ENCODE peak calls at places on chromosomes 3 and 15, in five cellular contexts. One of them, this sample, is unnamed.

GRCh38 chr3:50302095-50303037 is 1.0 kb downstream of the HYAL1 start:
- DNase-seq in fibroblast of lung: no peak
- DNase-seq in neuronal stem cell: no peak
- DNase-seq in right lobe of liver: peak
- DNase-seq in SK-N-MC: no peak
- DNase-seq in this sample: peak

GRCh38 chr3:194286747-194287146 is 64.4 kb downstream of the CPN2 start:
- DNase-seq in fibroblast of lung: no peak
- DNase-seq in neuronal stem cell: peak
- DNase-seq in right lobe of liver: no peak
- DNase-seq in SK-N-MC: no peak
- DNase-seq in this sample: no peak

GRCh38 chr15:31511707-31512310 is 185.2 kb downstream of the KLF13 start:
- DNase-seq in fibroblast of lung: no peak
- DNase-seq in neuronal stem cell: no peak
- DNase-seq in right lobe of liver: peak
- DNase-seq in SK-N-MC: no peak
- DNase-seq in this sample: no peak

GRCh38 chr15:52709172-52709979 is 30.2 kb upstream of the ATOSA start:
- DNase-seq in fibroblast of lung: no peak
- DNase-seq in neuronal stem cell: no peak
- DNase-seq in right lobe of liver: peak
- DNase-seq in SK-N-MC: no peak
- DNase-seq in this sample: peak

GRCh38 chr3:126393563-126393962 is 1.1 kb upstream of the CFAP100 start:
- DNase-seq in fibroblast of lung: no peak
- DNase-seq in neuronal stem cell: no peak
- DNase-seq in right lobe of liver: peak
- DNase-seq in SK-N-MC: no peak
- DNase-seq in this sample: no peak

GRCh38 chr3:198028718-198029117 is 68.7 kb downstream of the LMLN start:
- DNase-seq in fibroblast of lung: peak
- DNase-seq in neuronal stem cell: no peak
- DNase-seq in right lobe of liver: no peak
- DNase-seq in SK-N-MC: no peak
- DNase-seq in this sample: no peak

GRCh38 chr15:69604050-69604378 is 151.4 kb downstream of the RPLP1 start:
- DNase-seq in fibroblast of lung: no peak
- DNase-seq in neuronal stem cell: no peak
- DNase-seq in right lobe of liver: peak
- DNase-seq in SK-N-MC: no peak
- DNase-seq in this sample: peak

GRCh38 chr15:33608714-33609113 is 297.9 kb downstream of the RYR3 start:
- DNase-seq in fibroblast of lung: no peak
- DNase-seq in neuronal stem cell: no peak
- DNase-seq in right lobe of liver: no peak
- DNase-seq in SK-N-MC: no peak
- DNase-seq in this sample: no peak

GRCh38 chr3:184580376-184580775 is 18.8 kb downstream of the EPHB3 start:
- DNase-seq in fibroblast of lung: no peak
- DNase-seq in neuronal stem cell: no peak
- DNase-seq in right lobe of liver: no peak
- DNase-seq in SK-N-MC: no peak
- DNase-seq in this sample: peak

GRCh38 chr3:23748398-23749110 is 57.2 kb upstream of the UBE2E1 start:
- DNase-seq in fibroblast of lung: peak
- DNase-seq in neuronal stem cell: no peak
- DNase-seq in right lobe of liver: no peak
- DNase-seq in SK-N-MC: peak
- DNase-seq in this sample: no peak

GRCh38 chr3:77500711-77501110 is 460.8 kb downstream of the ROBO2 start:
- DNase-seq in fibroblast of lung: no peak
- DNase-seq in neuronal stem cell: no peak
- DNase-seq in right lobe of liver: no peak
- DNase-seq in SK-N-MC: no peak
- DNase-seq in this sample: no peak

GRCh38 chr3:24264748-24265158 is 229.9 kb downstream of the THRB start:
- DNase-seq in fibroblast of lung: peak
- DNase-seq in neuronal stem cell: no peak
- DNase-seq in right lobe of liver: no peak
- DNase-seq in SK-N-MC: no peak
- DNase-seq in this sample: no peak

GRCh38 chr3:152272771-152273242 is 4.1 kb downstream of the MBNL1 start:
- DNase-seq in fibroblast of lung: peak
- DNase-seq in neuronal stem cell: no peak
- DNase-seq in right lobe of liver: no peak
- DNase-seq in SK-N-MC: no peak
- DNase-seq in this sample: no peak

GRCh38 chr3:116905805-116906204 is 196.2 kb downstream of the TUSC7 start:
- DNase-seq in fibroblast of lung: no peak
- DNase-seq in neuronal stem cell: no peak
- DNase-seq in right lobe of liver: no peak
- DNase-seq in SK-N-MC: no peak
- DNase-seq in this sample: no peak

GRCh38 chr3:294096-294495 is 97.5 kb downstream of the CHL1 start:
- DNase-seq in fibroblast of lung: no peak
- DNase-seq in neuronal stem cell: no peak
- DNase-seq in right lobe of liver: no peak
- DNase-seq in SK-N-MC: no peak
- DNase-seq in this sample: no peak

GRCh38 chr15:60569596-60569995 is 90.7 kb upstream of the ICE2 start:
- DNase-seq in fibroblast of lung: no peak
- DNase-seq in neuronal stem cell: no peak
- DNase-seq in right lobe of liver: no peak
- DNase-seq in SK-N-MC: no peak
- DNase-seq in this sample: no peak

GRCh38 chr3:10937141-10937825 is 55.3 kb upstream of the SLC6A1 start:
- DNase-seq in fibroblast of lung: no peak
- DNase-seq in neuronal stem cell: no peak
- DNase-seq in right lobe of liver: no peak
- DNase-seq in SK-N-MC: no peak
- DNase-seq in this sample: no peak

GRCh38 chr3:86969500-86970189 is 21.3 kb downstream of the VGLL3 start:
- DNase-seq in fibroblast of lung: peak
- DNase-seq in neuronal stem cell: no peak
- DNase-seq in right lobe of liver: no peak
- DNase-seq in SK-N-MC: no peak
- DNase-seq in this sample: no peak

GRCh38 chr15:49589030-49589429 is 31.6 kb downstream of the FAM227B start:
- DNase-seq in fibroblast of lung: peak
- DNase-seq in neuronal stem cell: no peak
- DNase-seq in right lobe of liver: no peak
- DNase-seq in SK-N-MC: no peak
- DNase-seq in this sample: no peak

GRCh38 chr15:85421116-85421925 is 40.9 kb downstream of the AKAP13 start:
- DNase-seq in fibroblast of lung: peak
- DNase-seq in neuronal stem cell: no peak
- DNase-seq in right lobe of liver: no peak
- DNase-seq in SK-N-MC: no peak
- DNase-seq in this sample: peak

GRCh38 chr3:131053021-131053420 is 26.3 kb downstream of the NEK11 start:
- DNase-seq in fibroblast of lung: peak
- DNase-seq in neuronal stem cell: no peak
- DNase-seq in right lobe of liver: no peak
- DNase-seq in SK-N-MC: no peak
- DNase-seq in this sample: no peak

GRCh38 chr3:188124184-188124583 is 29.8 kb upstream of the LPP start:
- DNase-seq in fibroblast of lung: no peak
- DNase-seq in neuronal stem cell: no peak
- DNase-seq in right lobe of liver: no peak
- DNase-seq in SK-N-MC: no peak
- DNase-seq in this sample: no peak

GRCh38 chr15:74783072-74783807 is 1.4 kb downstream of the CSK start:
- DNase-seq in fibroblast of lung: peak
- DNase-seq in neuronal stem cell: no peak
- DNase-seq in right lobe of liver: peak
- DNase-seq in SK-N-MC: no peak
- DNase-seq in this sample: peak

GRCh38 chr3:77059354-77059753 is 19.5 kb downstream of the ROBO2 start:
- DNase-seq in fibroblast of lung: no peak
- DNase-seq in neuronal stem cell: no peak
- DNase-seq in right lobe of liver: no peak
- DNase-seq in SK-N-MC: no peak
- DNase-seq in this sample: no peak

GRCh38 chr15:83092309-83092976 is 15.0 kb upstream of the TM6SF1 start:
- DNase-seq in fibroblast of lung: peak
- DNase-seq in neuronal stem cell: no peak
- DNase-seq in right lobe of liver: no peak
- DNase-seq in SK-N-MC: no peak
- DNase-seq in this sample: no peak

DNA sequence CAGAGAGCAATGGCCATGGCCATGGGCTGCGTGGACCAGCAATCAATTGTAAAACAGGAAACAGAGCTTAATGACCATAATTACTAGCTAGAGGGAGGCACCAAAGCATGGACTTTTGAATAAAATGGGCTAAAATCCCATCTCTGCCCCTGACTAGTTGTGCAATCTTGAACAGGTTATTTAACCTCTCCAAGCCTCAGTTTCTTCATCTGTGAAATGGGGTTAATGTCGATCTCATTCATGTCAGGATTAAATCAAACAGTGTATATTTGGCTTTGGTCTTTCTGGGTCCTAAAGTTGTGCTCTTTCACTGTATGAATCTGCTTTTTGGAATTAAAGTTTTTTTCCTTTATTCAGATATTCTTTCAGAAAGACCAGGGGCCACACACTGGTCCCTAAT is 36.1 kb downstream of the ABTB1 start:
- DNase-seq in fibroblast of lung: no peak
- DNase-seq in neuronal stem cell: no peak
- DNase-seq in right lobe of liver: no peak
- DNase-seq in SK-N-MC: no peak
- DNase-seq in this sample: no peak
- H3K27ac ChIP-seq in fibroblast of lung: no peak
- H3K27ac ChIP-seq in neuronal stem cell: no peak
- H3K27ac ChIP-seq in right lobe of liver: no peak
- H3K27ac ChIP-seq in SK-N-MC: no peak
- H3K27ac ChIP-seq in this sample: no peak

DNA sequence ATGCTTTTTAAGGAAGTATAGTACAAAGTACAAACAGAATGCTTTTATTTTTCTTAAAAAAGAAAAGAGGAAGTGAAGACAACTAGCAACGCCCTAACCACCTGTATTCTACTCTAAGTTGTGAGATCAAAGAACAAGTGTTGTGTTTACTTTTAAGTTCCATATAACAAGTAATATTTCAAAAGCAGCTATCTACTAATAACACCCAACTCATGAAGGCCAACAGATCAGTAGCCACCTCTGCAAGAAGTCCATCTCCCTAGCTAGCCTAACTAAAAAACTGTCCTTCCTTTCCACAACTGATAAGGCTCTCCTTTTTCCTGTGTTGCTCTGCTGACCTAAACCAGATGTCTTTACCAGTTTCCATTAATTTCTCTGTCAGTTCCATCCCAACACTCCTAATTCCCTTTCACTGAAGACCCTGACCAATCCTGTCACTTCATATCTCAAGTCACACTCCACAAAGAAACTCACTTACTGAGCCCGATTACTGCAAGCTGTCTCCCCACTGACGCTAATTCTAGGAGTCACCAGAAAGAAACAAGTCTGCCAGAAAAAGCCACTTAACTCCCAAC is 26.9 kb downstream of the PHC3 start:
- DNase-seq in fibroblast of lung: no peak
- DNase-seq in neuronal stem cell: no peak
- DNase-seq in right lobe of liver: no peak
- DNase-seq in SK-N-MC: no peak
- DNase-seq in this sample: no peak
- H3K27ac ChIP-seq in fibroblast of lung: no peak
- H3K27ac ChIP-seq in neuronal stem cell: no peak
- H3K27ac ChIP-seq in right lobe of liver: no peak
- H3K27ac ChIP-seq in SK-N-MC: no peak
- H3K27ac ChIP-seq in this sample: peak

DNA sequence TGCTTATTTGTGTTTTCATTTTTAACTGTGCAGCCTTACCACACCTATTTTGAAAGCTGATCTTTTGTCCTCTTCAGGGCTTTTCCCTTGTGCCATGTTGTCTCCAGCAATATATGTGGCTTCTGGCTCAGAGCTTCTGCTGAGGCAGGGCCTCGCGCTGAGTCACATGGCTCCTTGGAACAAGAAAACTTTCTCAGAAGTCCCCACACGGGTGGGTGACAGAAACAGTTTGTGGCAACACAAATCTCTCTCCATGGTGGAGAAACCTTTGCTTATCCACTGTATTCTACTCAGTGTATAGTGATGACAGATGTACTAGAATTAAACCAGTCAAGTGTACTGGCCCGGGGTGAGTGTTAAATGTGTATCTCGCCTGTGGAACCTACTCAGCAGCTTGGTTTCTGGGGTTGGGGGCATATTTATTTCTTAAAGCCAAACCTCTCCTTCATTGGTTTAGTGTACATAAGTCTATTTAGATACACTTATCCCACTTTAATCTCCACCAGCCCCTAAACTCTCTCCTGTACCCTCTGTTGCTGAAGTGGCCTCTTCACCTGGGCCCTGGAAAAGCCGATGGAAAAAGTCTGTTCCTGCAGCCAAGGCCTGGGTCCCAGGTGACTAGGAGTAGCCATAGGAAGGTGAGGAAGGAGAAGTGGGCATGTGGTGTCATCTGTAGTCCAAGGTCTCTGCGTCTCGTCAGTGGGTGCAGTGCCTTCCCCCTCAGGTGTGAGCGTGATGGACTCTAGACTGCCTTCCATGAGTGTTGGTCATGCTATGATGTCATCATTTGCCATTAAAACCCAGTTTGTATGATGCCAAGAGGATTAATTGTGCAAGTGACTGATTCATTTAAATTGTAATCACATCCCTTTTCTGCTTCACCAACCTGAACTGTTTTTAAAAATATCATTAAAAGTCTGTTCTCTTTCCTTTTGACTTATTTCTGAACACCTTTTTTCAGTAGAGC is 3.2 kb upstream of the FBXL22 start:
- DNase-seq in fibroblast of lung: no peak
- DNase-seq in neuronal stem cell: no peak
- DNase-seq in right lobe of liver: no peak
- DNase-seq in SK-N-MC: no peak
- DNase-seq in this sample: no peak
- H3K27ac ChIP-seq in fibroblast of lung: no peak
- H3K27ac ChIP-seq in neuronal stem cell: no peak
- H3K27ac ChIP-seq in right lobe of liver: no peak
- H3K27ac ChIP-seq in SK-N-MC: no peak
- H3K27ac ChIP-seq in this sample: no peak

DNA sequence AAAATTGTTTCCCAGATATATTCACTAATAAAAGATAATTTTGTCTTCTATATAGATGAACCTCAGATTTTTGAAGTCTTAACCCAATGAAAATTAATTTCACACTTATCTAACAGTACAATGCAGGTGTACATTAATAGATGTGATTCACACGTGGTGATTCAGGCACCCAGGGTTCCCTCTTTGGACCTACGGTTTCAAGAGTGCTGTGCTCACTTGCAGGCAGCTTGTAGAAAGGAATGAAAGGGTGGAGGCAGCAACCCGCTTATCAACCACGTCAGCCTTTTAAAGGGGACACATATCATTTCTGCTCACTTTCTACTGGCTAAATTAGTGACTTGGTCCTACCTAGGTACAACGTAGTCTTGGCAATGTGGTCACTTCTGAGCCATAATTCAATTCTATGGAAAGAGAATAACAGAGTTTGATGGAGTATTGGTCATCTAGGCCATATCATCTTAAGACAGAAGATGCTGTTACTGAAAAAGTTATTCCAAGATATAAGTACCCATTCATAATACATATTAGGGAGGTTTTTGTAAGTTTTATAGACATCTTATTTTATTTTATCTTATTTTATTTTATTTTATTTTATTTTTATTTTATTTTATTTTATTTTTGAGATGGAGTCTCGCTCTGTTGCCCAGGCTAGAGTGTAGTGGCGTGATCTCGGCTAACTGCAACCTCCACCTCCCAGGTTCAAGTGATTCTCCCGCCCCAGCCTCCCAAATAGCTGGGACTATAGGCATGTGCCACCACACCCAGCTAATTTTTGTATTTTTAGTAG is 37.9 kb downstream of the ACP3 start:
- DNase-seq in fibroblast of lung: no peak
- DNase-seq in neuronal stem cell: no peak
- DNase-seq in right lobe of liver: no peak
- DNase-seq in SK-N-MC: no peak
- DNase-seq in this sample: no peak
- H3K27ac ChIP-seq in fibroblast of lung: no peak
- H3K27ac ChIP-seq in neuronal stem cell: no peak
- H3K27ac ChIP-seq in right lobe of liver: no peak
- H3K27ac ChIP-seq in SK-N-MC: no peak
- H3K27ac ChIP-seq in this sample: no peak

This sample was measured in upper lobe of left lung.